ENCODE peak calls at places on chromosomes 5 and 9, in six cellular contexts. E is GM23248; N is NCI-H82; D is ureter; I is T-cell; H is stimulated activated CD4-positive, alpha-beta T cell treated with anti-CD3 and anti-CD28 coated beads, Interleukin-1b, Interleukin-23, amount 100 ng/mL, for 4 hours. L is an unnamed sample.
A peak's percentile ranks its signal among the peaks of the same experiment; 100 is the strongest.

GRCh38 chr5:32298056-32298420 is 14.7 kb downstream of the MTMR12 start:
- DNase-seq in E (no peak), N (no peak), D (no peak), I (no peak), H (no peak), L (no peak)

GRCh38 chr9:110626109-110626829 is 42.3 kb upstream of the MUSK start:
- DNase-seq in E (peak; percentile 93), N (no peak), D (no peak), I (no peak), H (no peak), L (no peak)

GRCh38 chr5:163503106-163504090 is 2.0 kb upstream of the MAT2B start:
- DNase-seq in E (peak; percentile 88), N (peak; percentile 39), D (peak; percentile 72), I (peak; percentile 15), H (peak; percentile 14), L (no peak)

GRCh38 chr5:98772415-98773213 is 849 bp upstream of the RGMB start:
- DNase-seq in E (peak; percentile 56), N (peak; percentile 90), D (peak; percentile 75), I (peak; percentile 54), H (peak; percentile 40), L (peak; percentile 33)

GRCh38 chr5:20601678-20602100 is 613.7 kb upstream of the CDH18 start:
- DNase-seq in E (peak; percentile 1), N (peak; percentile 93), D (no peak), I (no peak), H (no peak), L (no peak)

GRCh38 chr5:54616031-54616430 is 98.5 kb downstream of the SNX18 start:
- DNase-seq in E (peak; percentile 84), N (no peak), D (peak; percentile 65), I (no peak), H (no peak), L (no peak)

GRCh38 chr5:139577689-139578347 is 16.7 kb downstream of the UBE2D2 start:
- DNase-seq in E (no peak), N (no peak), D (no peak), I (no peak), H (no peak), L (no peak)

GRCh38 chr9:134010774-134011173 is 14.5 kb upstream of the BRD3OS start:
- DNase-seq in E (no peak), N (peak; percentile 54), D (no peak), I (no peak), H (no peak), L (no peak)

GRCh38 chr5:59905217-59905616 is 11.7 kb upstream of the PDE4D start:
- DNase-seq in E (no peak), N (no peak), D (no peak), I (no peak), H (no peak), L (no peak)

GRCh38 chr9:2027761-2028160 is 12.6 kb downstream of the SMARCA2 start:
- DNase-seq in E (peak; percentile 15), N (no peak), D (no peak), I (no peak), H (no peak), L (no peak)

GRCh38 chr9:73270967-73271722 is 119.5 kb downstream of the ANXA1 start:
- DNase-seq in E (peak; percentile 87), N (no peak), D (no peak), I (no peak), H (no peak), L (no peak)

GRCh38 chr5:81971086-81971693 is 633 bp upstream of the ATG10 start:
- DNase-seq in E (peak; percentile 47), N (peak; percentile 63), D (no peak), I (no peak), H (no peak), L (no peak)

GRCh38 chr5:144083185-144083584 is 87.3 kb downstream of the YIPF5 start:
- DNase-seq in E (no peak), N (no peak), D (no peak), I (no peak), H (no peak), L (no peak)

GRCh38 chr5:132392411-132392810 is 22.9 kb downstream of the SLC22A5 start:
- DNase-seq in E (no peak), N (no peak), D (no peak), I (no peak), H (no peak), L (no peak)

GRCh38 chr9:20981486-20981885 is 50.0 kb downstream of the HACD4 start:
- DNase-seq in E (peak; percentile 74), N (no peak), D (no peak), I (no peak), H (no peak), L (no peak)

GRCh38 chr5:127840198-127840524 is 137.0 kb downstream of the CCDC192 start:
- DNase-seq in E (no peak), N (no peak), D (no peak), I (no peak), H (no peak), L (no peak)